ENCODE peak calls at places on chromosome 16, in four cellular contexts. Z, B, X and T are unnamed samples.

GRCh38 chr16:22075776-22076175 is 16.6 kb upstream of the VWA3A start:
- DNase-seq in Z (no peak), B (no peak), X (no peak), T (no peak)

GRCh38 chr16:58727796-58728568 is 6.1 kb downstream of the GOT2 start:
- DNase-seq in Z (no peak), B (no peak), X (no peak), T (no peak)

GRCh38 chr16:89616576-89617437 is 3.4 kb downstream of the DPEP1 start:
- DNase-seq in Z (no peak), B (no peak), X (no peak), T (no peak)

GRCh38 chr16:81939164-81940067 is 71.9 kb downstream of the SDR42E1 start:
- DNase-seq in Z (peak; percentile 73), B (peak; percentile 14), X (no peak), T (no peak)

GRCh38 chr16:19389246-19389645 is 28.4 kb upstream of the TMC5 start:
- DNase-seq in Z (peak; percentile 80), B (peak; percentile 68), X (peak; percentile 68), T (peak; percentile 88)

GRCh38 chr16:68644303-68644702 is 807 bp upstream of the CDH3 start:
- DNase-seq in Z (peak; percentile 67), B (no peak), X (no peak), T (no peak)

GRCh38 chr16:81266680-81267095 is 28.2 kb downstream of the BCO1 start:
- DNase-seq in Z (no peak), B (no peak), X (peak; percentile 11), T (no peak)

GRCh38 chr16:36336-36984 is 16.9 kb downstream of the POLR3K start:
- DNase-seq in Z (no peak), B (no peak), X (no peak), T (no peak)

GRCh38 chr16:81582655-81583441 is 138.2 kb downstream of the CMIP start:
- DNase-seq in Z (no peak), B (peak; percentile 58), X (no peak), T (no peak)

GRCh38 chr16:73037331-73037745 is 10.6 kb downstream of the ZFHX3 start:
- DNase-seq in Z (no peak), B (no peak), X (peak; percentile 72), T (no peak)

GRCh38 chr16:73219176-73219575 is 171.2 kb upstream of the ZFHX3 start:
- DNase-seq in Z (no peak), B (no peak), X (no peak), T (no peak)

GRCh38 chr16:85898521-85899442 is at the start of gene IRF8:
- DNase-seq in Z (peak; percentile 72), B (peak; percentile 34), X (no peak), T (peak; percentile 96)

GRCh38 chr16:85901110-85901509 is 2.1 kb downstream of the IRF8 start:
- DNase-seq in Z (no peak), B (no peak), X (no peak), T (peak; percentile 55)

GRCh38 chr16:85900031-85900792 is 1.2 kb downstream of the IRF8 start:
- DNase-seq in Z (no peak), B (no peak), X (no peak), T (peak; percentile 83)

GRCh38 chr16:85897384-85897783 is 1.6 kb upstream of the IRF8 start:
- DNase-seq in Z (no peak), B (no peak), X (no peak), T (peak; percentile 65)

GRCh38 chr16:85899444-85899843 is 482 bp downstream of the IRF8 start:
- DNase-seq in Z (no peak), B (no peak), X (no peak), T (peak; percentile 51)
- H3K4me2 ChIP-seq in Z (peak overlapping the region; percentile 80), B (peak overlapping the region; percentile 61), X (no peak overlapping the region), T (peak overlapping the region; percentile 93)

GRCh38 chr16:57473176-57473840 is 10.8 kb downstream of the POLR2C start:
- DNase-seq in Z (peak; percentile 26), B (no peak), X (no peak), T (no peak)

GRCh38 chr16:57471852-57472664 is 9.6 kb downstream of the POLR2C start:
- DNase-seq in Z (peak; percentile 43), B (peak; percentile 97), X (no peak), T (no peak)

GRCh38 chr16:57473906-57474305 is 11.4 kb downstream of the POLR2C start:
- DNase-seq in Z (no peak), B (no peak), X (no peak), T (no peak)

GRCh38 chr16:57471209-57471608 is 8.7 kb downstream of the POLR2C start:
- DNase-seq in Z (no peak), B (peak; percentile 68), X (no peak), T (no peak)

GRCh38 chr16:57472665-57473060 is 10.2 kb downstream of the POLR2C start:
- DNase-seq in Z (peak; percentile 56), B (peak; percentile 78), X (no peak), T (no peak)
- H3K4me1 ChIP-seq in Z (peaks cover 17% of the 10 kb centered on the region), B (peaks cover 97% of the 10 kb centered on the region), X (peaks cover 9% of the 10 kb centered on the region), T (peaks cover 16% of the 10 kb centered on the region)

DNA sequence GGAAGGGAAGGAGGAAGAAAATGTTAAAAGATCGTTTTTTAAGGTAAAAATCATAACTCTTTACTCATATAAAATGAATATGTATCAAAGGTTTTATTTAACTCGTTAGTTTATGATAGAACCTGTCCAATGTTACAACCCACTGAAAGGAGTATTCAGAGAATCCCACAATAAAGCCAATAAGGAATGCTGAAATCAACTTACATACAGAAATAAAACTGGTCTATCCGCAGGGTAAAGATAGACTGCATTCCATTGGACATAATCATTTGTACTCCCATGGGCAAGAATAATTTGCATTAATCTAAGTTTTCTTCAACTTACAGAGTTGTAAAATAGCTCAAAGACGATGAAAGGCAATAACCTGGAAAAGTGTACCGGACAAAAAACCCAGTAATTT is 17.9 kb upstream of the BEAN1 start:
- DNase-seq in Z (no peak), B (no peak), X (no peak), T (no peak)
- H3K4me2 ChIP-seq in Z (no peak overlapping the region), B (peak overlapping the region; percentile 76), X (peak overlapping the region; percentile 71), T (no peak overlapping the region)

DNA sequence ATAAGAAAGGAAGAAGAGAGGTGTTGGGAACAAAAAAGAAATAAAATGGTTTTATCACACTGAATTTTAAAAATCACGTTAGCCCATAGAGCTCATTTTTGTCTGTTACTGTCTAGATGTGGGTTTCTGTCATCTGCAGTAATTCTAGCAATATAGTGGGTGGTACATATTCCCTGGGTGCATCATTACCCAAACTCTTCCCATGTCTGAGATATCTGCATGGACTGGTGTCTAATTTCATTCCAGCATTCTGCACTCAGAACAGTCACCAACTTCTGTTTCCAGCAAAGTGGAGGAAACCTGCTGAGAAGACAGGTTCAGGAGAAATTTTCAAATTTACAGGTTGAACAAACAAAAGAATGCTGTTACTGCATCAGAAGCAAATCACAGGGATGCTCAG is 263.8 kb downstream of the CDH11 start:
- DNase-seq in Z (no peak), B (no peak), X (no peak), T (no peak)
- H3K4me1 ChIP-seq in Z (no peaks in the 10 kb centered on the region), B (no peaks in the 10 kb centered on the region), X (no peaks in the 10 kb centered on the region), T (no peaks in the 10 kb centered on the region)

DNA sequence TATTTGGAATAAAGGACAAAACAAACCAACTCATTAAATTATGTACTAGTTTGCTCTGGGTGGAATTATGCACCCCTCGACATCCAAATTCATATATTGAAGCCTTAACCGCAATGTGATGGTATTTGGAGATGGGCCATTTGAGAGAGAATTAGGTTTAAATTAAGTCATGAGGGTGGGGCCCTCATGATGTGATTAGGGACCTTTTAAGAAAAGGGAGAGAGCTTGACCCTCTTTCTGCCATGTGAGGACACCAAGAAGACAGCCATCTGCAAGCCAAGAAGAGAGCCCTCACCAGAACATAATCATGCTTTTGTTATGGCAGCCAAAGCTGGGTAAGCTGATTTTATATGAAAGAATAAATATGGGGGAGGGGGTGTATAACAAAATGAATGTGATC is 2.0 kb downstream of the C16orf87 start:
- DNase-seq in Z (no peak), B (no peak), X (no peak), T (no peak)
- H3K4me2 ChIP-seq in Z (no peak overlapping the region), B (peak overlapping the region; percentile 74), X (peak overlapping the region; percentile 74), T (peak overlapping the region; percentile 82)

DNA sequence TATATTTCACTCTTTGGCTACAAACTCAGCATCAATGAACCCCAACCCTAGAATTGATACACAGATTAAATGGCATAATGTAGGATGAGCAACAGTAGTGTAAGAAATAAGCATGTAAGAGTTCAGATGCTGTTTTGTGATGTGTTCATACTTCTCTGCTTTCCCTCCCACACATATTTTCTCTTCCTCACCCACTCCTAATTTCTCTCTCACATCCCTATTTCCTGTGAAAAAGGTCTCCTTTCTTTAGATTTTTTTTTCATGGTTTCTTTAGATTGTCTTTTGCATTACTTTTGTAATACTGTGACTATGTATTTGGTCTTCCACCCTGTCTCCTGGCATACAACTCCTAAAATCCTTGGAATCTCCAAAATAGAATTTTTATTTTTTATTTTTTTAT is 21.7 kb downstream of the CREBBP start:
- DNase-seq in Z (no peak), B (no peak), X (no peak), T (no peak)
- H3K4me1 ChIP-seq in Z (peaks cover 7% of the 10 kb centered on the region), B (peaks cover 5% of the 10 kb centered on the region), X (peaks cover 20% of the 10 kb centered on the region), T (peaks cover 61% of the 10 kb centered on the region)

DNA sequence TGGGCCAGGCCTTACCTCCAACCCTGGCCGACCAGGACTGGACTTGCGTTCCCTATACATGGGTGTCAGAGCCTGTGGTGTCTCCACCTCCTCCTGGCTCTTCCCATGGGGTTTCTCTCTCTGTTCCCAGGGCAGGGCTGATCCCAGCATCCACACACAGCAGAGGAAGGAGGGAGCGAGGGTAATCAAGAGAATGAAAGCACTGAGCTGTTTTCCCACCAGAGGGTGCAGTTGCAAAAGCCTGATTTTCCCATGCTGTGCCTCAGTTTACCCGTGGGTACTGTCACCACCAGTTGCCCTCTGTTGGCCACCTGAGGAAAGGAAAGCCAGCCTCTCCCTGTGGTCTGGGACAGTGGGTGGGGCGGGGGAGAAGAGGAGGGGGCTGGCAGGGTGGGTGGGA is 249.7 kb upstream of the GSE1 start:
- DNase-seq in Z (no peak), B (no peak), X (no peak), T (no peak)
- H3K4me2 ChIP-seq in Z (no peak overlapping the region), B (no peak overlapping the region), X (no peak overlapping the region), T (no peak overlapping the region)

GRCh38 chr16:23865853-23866252 is 30.1 kb downstream of the PRKCB start:
- DNase-seq in Z (peak; percentile 71), B (no peak), X (no peak), T (no peak)

GRCh38 chr16:23859713-23860269 is 24.0 kb downstream of the PRKCB start:
- DNase-seq in Z (no peak), B (no peak), X (no peak), T (peak; percentile 77)

GRCh38 chr16:23861874-23862273 is 26.1 kb downstream of the PRKCB start:
- DNase-seq in Z (no peak), B (no peak), X (no peak), T (no peak)

GRCh38 chr16:23863511-23864422 is 28.0 kb downstream of the PRKCB start:
- DNase-seq in Z (no peak), B (no peak), X (peak; percentile 77), T (peak; percentile 91)

GRCh38 chr16:23862556-23862955 is 26.8 kb downstream of the PRKCB start:
- DNase-seq in Z (no peak), B (no peak), X (no peak), T (no peak)
- H3K4me1 ChIP-seq in Z (no peaks in the 10 kb centered on the region), B (no peaks in the 10 kb centered on the region), X (peaks cover 22% of the 10 kb centered on the region), T (peaks cover 74% of the 10 kb centered on the region)

GRCh38 chr16:1472974-1473373 is 1.9 kb downstream of the CLCN7 start:
- DNase-seq in Z (no peak), B (no peak), X (no peak), T (no peak)
- H3K4me2 ChIP-seq in Z (no peak overlapping the region), B (no peak overlapping the region), X (no peak overlapping the region), T (no peak overlapping the region)